ENCODE peak calls at places on chromosome 7, in five cellular contexts. T, P, C, Q and I are unnamed samples. For H3K9me3, the result is how much of the 10 kb centered on the place peaks cover.

GRCh38 chr7:45687721-45688120 is 113.6 kb downstream of the ADCY1 start:
- DNase-seq in T (no peak), C (no peak), Q (no peak), P (peak), I (peak)

GRCh38 chr7:130912910-130913720 is 179.1 kb upstream of the KLF14 start:
- DNase-seq in T (peak), C (peak), P (peak), Q (no peak), I (peak)

GRCh38 chr7:97174308-97174707 is 56.8 kb downstream of the SDHAF3 start:
- DNase-seq in T (peak), Q (no peak), P (no peak), C (no peak), I (no peak)

GRCh38 chr7:45978731-45979211 is 57.7 kb upstream of the IGFBP3 start:
- DNase-seq in C (no peak), T (no peak), Q (no peak), P (no peak), I (no peak)

GRCh38 chr7:128425851-128426250 is 16.1 kb upstream of the IMPDH1 start:
- DNase-seq in P (peak), C (peak), Q (peak), T (peak), I (no peak)

GRCh38 chr7:2037301-2037804 is 195.4 kb downstream of the MAD1L1 start:
- DNase-seq in P (peak), C (no peak), T (no peak), Q (no peak), I (peak)

GRCh38 chr7:35035511-35035921 is 1.8 kb downstream of the DPY19L1 start:
- DNase-seq in Q (peak), C (peak), P (no peak), T (peak), I (no peak)

GRCh38 chr7:4549681-4550080 is 132.4 kb upstream of the FOXK1 start:
- DNase-seq in C (no peak), T (no peak), P (no peak), Q (no peak), I (no peak)

GRCh38 chr7:64888901-64889685 is 14.0 kb upstream of the ZNF273 start:
- DNase-seq in P (peak), T (peak), C (no peak), Q (no peak), I (no peak)

GRCh38 chr7:150937848-150938561 is 40.1 kb downstream of the KCNH2 start:
- DNase-seq in Q (no peak), T (no peak), C (no peak), P (no peak), I (no peak)

GRCh38 chr7:46943996-46944395 is 637.9 kb downstream of the TNS3 start:
- DNase-seq in Q (no peak), P (no peak), C (no peak), T (no peak), I (no peak)

GRCh38 chr7:7681191-7681935 is 37.0 kb downstream of the RPA3 start:
- DNase-seq in Q (peak), T (peak), C (peak), P (no peak), I (no peak)

GRCh38 chr7:99124236-99124635 is 19.7 kb downstream of the SMURF1 start:
- DNase-seq in P (no peak), T (no peak), C (no peak), Q (no peak), I (no peak)

GRCh38 chr7:142482899-142483658 is 225.2 kb upstream of the PRSS58 start:
- DNase-seq in P (peak), Q (peak), T (peak), C (peak), I (peak)

GRCh38 chr7:89183726-89184125 is 388.2 kb upstream of the TEX47 start:
- DNase-seq in T (no peak), P (no peak), Q (no peak), C (no peak), I (no peak)

GRCh38 chr7:130345106-130345505 is 490 bp downstream of the CPA5 start:
- DNase-seq in C (no peak), P (no peak), Q (no peak), T (no peak), I (no peak)

GRCh38 chr7:24697416-24697815 is 59.8 kb downstream of the GSDME start:
- DNase-seq in C (no peak), Q (no peak), T (no peak), P (peak), I (no peak)

GRCh38 chr7:70426249-70426880 is 705.6 kb upstream of the GALNT17 start:
- DNase-seq in Q (no peak), T (no peak), C (no peak), P (no peak), I (no peak)

GRCh38 chr7:96388166-96388565 is 66.3 kb upstream of the SLC25A13 start:
- DNase-seq in T (peak), C (no peak), Q (no peak), P (no peak), I (no peak)

DNA sequence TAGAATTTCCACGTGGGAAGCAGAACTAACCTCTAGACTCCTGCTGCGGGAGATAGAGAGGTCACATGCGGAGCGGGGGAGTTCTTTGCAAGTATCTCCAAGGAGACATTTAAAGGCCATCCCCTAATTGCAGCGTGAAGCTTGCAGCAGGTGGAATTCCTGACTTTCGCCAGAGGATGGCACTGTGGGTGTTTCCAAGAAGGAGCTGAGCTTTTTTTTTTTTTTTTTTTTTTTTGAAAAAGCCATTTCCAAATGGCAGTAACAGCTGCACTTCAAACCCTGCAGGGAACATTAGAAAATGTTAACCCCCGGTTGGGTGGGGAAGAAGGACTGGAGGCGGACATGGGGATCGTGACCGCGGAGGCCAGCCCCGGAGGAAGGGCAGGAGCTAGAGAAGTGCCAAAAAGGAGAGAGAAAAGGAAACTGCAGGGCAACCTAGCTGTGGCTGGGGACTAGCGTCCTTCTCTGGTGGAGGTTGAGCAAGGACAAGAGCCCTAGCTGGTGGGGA is 487.7 kb downstream of the TYW1 start:
- DNase-seq in C (peak), P (no peak), T (peak), Q (peak), I (peak)
- H3K27ac ChIP-seq in C (no peak), P (no peak), T (no peak), Q (no peak), I (no peak)

DNA sequence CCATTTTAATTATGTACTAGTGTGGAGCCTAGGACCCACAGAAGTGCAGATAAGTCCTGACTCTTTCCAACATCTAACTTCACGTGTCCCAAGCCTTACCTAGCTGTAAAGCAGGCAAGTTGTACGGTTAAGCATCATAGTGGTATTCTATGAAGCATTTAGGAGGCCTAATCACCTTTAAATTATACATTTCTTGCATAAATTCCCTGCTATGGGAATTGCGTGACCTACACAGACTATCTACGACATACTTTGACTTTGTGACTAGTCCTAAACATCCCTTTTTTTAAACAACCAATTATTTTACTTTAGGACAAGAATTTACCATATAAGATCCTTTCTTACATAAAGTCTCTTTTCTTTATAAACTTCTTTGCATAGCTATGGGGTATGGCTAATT is 37.7 kb upstream of the LRGUK start:
- DNase-seq in T (no peak), Q (no peak), C (no peak), P (no peak), I (no peak)
- H3K9me3 ChIP-seq in T (under half), Q (under half), C (under half), P (half or more), I (under half)

DNA sequence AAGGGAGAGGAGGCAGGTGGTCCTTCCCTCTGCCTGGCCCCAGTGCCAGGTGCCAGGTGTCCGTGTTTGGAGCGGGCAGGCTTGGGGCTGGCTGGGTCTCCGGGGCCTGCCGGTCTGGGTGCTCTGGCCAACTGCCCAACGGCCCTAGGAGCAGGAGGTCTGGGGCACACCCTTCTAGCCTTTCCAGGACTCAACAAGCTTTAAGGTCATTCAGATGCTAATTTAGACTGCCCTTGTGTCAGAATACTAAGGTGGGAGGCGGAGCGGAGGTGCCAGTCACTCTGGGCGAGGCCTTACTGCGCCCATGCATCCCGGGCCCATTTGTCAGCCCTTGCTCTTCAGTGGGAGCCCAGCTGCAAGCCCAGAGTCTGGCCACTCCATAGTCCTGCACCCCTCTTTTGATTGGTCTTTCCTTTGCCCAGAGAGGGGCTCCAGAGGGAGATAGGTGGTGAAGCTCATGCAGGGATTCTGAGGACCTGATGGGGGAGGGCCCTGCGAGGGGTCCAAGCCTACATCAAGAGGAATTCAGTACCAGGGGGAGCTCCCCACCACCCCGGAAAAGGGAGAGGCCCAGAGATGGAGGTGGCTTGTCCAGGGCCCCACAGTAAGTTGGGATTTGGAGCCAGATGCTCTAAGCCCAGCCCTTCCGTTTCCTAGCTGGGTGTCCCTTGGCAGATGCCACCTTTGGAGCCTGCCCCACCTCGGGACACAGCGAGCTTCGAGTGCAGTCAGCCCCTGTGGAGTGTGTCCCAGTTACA is 1.3 kb downstream of the PGAM2 start:
- DNase-seq in P (peak), C (no peak), T (no peak), Q (no peak), I (no peak)
- TF ChIP-seq POLR2A in P (no peak), C (no peak), T (no peak), Q (no peak), I (no peak)

DNA sequence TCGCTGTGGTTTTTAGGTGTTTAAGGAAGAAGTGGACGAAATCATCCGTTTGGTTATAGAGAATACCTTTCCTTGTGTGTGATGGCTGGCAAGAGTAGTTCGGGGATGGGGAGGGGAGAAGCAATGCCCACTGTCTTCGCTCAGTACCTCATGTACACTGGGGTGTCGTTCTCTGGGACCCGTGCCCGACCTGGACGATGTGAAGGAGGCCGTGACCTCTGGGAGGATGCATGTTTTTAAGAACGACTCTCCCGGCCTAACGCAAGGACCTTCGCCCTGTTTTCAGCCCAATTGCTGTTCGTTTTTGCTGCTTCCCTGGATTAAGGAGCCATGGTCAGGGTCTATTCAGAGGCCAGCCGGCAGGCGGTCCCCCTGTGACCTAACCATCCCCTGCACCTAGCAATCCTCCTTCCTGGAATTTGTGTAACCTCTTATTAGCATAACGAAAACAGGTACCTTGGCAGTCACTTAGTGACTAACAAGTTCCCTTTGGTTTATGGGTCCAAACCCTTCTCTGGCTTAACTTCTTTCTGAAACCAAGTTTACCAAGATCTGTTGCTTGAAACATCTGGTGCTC is 1.3 kb downstream of the NFE2L3 start:
- DNase-seq in C (no peak), Q (no peak), P (no peak), T (peak), I (no peak)
- H3K27ac ChIP-seq in C (peak), Q (no peak), P (no peak), T (peak), I (no peak)

GRCh38 chr7:264541-265191 is 25.3 kb upstream of the FOXL3 start:
- DNase-seq in Q (peak), T (no peak), P (peak), C (no peak), I (no peak)

GRCh38 chr7:261341-262250 is 28.4 kb upstream of the FOXL3 start:
- DNase-seq in Q (no peak), C (no peak), P (peak), T (no peak), I (peak)

GRCh38 chr7:260441-261281 is 29.3 kb upstream of the FOXL3 start:
- DNase-seq in C (no peak), Q (no peak), T (no peak), P (peak), I (no peak)

GRCh38 chr7:259751-260405 is 30.1 kb upstream of the FOXL3 start:
- DNase-seq in P (peak), Q (no peak), C (no peak), T (no peak), I (peak)

DNA sequence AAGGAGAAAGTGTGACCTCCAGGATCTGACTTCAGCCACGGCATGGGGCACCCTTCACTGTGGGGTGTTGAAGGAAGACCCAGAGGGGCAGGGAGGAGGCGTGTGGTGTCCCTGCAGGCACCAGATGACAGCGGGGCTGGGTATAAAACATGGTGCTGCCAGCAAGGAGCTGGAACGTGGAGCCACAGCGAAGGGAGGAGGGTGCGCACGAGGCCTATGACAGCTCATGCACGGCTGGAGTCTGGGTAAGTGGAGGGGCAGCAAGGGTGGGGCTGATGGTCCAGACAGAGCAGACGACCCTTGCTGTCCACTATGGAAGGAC is 27.8 kb upstream of the FOXL3 start:
- DNase-seq in T (no peak), C (no peak), Q (no peak), P (peak), I (peak)
- H3K9me3 ChIP-seq in T (under half), C (under half), Q (under half), P (under half), I (under half)

DNA sequence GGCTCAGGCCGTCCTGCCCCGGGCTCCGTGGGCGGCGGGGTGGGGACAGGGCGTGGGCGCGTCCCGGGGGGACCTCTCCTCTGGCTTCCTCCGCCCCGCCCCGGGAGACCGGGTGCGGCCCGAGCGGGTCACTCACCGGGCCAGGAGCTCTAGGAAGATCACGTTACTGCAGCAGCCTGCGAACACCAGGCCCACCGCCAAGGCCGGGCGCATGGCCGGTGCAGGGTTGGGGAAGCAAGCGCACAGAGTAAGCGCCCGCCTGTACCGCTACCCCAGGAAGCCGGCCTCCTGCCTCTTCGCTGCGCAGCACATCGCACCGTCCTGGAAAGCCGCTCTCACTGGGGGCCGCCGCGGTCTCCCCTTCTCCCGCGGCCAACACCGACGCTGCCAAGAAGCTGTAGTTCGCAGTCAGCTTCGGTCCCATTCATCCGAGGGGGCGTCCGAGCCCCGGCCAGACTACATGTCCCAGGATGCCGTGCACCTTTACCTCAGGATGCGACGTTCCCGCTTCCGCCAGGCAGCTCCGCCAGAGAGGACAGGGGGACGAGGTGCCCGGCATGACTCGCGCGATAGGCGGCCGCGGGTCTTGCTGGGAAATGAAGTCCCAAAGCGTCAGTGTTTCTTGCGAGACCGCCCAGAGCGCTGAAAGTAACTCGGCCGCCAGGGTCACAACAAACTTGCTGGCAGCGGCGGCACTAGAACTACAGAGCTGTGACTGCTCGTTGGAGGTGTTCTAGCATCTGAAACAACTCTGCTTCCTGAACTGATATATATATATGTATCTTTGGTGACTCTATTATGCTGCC is at the start of gene SLC35B4:
- DNase-seq in P (peak), Q (peak), C (peak), T (peak), I (peak)
- TF ChIP-seq POLR2A in P (no peak), Q (no peak), C (peak), T (peak), I (peak)

GRCh38 chr7:75555736-75556135 is 63.6 kb downstream of the SPDYE5 start:
- DNase-seq in C (no peak), P (no peak), T (no peak), Q (no peak), I (no peak)

GRCh38 chr7:75565129-75565528 is 73.0 kb downstream of the SPDYE5 start:
- DNase-seq in P (no peak), T (peak), C (no peak), Q (peak), I (no peak)

GRCh38 chr7:75563171-75563570 is 71.1 kb downstream of the SPDYE5 start:
- DNase-seq in T (no peak), Q (no peak), C (no peak), P (no peak), I (no peak)

GRCh38 chr7:75559355-75559986 is 67.4 kb downstream of the SPDYE5 start:
- DNase-seq in Q (no peak), C (no peak), T (no peak), P (no peak), I (no peak)
- H3K27ac ChIP-seq in Q (no peak), C (no peak), T (no peak), P (no peak), I (no peak)

GRCh38 chr7:158030566-158030965 is 557.1 kb downstream of the PTPRN2 start:
- DNase-seq in Q (no peak), T (no peak), C (no peak), P (peak), I (no peak)
- H3K9me3 ChIP-seq in Q (under half), T (under half), C (under half), P (under half), I (under half)

DNA sequence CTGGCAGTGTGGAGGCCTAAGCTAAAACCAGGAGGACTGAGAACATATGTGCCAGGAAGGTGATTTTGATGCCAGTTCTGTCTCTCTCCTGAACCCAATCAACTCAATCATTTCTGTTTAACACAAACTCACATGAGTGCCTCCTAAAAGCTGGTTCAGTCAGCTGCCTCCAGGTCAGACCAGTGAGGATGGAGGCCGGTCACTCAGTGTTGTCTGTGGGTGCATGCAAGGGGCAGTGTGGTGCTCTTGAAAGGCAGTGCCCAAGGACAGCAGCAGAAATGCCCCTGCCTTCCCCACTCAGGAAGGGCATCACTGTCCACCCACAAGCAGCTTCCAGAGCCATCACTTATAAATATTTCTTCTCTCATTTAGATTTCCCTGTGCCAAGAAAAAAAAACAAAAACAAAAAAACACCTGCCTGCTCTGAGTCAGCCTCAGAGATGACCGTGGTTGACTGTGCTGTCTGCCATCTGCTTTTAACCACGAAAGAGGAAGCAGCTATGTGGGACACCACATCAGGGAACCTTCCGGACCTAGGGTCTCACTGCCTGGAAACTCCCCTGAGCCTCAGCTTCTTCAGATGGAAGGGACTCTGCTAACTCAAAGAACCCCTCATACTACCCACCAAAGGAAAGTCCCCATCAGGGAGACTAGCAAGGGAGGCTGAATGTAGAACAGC is 39.1 kb downstream of the VOPP1 start:
- DNase-seq in T (peak), P (peak), Q (no peak), C (no peak), I (no peak)
- TF ChIP-seq POLR2A in T (no peak), P (no peak), Q (no peak), C (no peak), I (no peak)